ENCODE peak calls at places on chromosome 21, in five cellular contexts. One of them, this sample, is unnamed.
A peak's percentile ranks its signal among the peaks of the same experiment; 100 is the strongest.

GRCh38 chr21:41120997-41121396 is 47.0 kb upstream of the BACE2 start:
- DNase-seq in trophoblast cell: no peak
- DNase-seq in mesenchymal stem cell: no peak
- DNase-seq in IMR-90: no peak
- DNase-seq in H1: no peak
- DNase-seq in this sample: no peak

GRCh38 chr21:45858180-45858579 is 123.4 kb upstream of the COL6A1 start:
- DNase-seq in trophoblast cell: no peak
- DNase-seq in mesenchymal stem cell: no peak
- DNase-seq in IMR-90: no peak
- DNase-seq in H1: no peak
- DNase-seq in this sample: no peak

GRCh38 chr21:15557925-15558324 is 171.9 kb upstream of the USP25 start:
- DNase-seq in trophoblast cell: no peak
- DNase-seq in mesenchymal stem cell: no peak
- DNase-seq in IMR-90: no peak
- DNase-seq in H1: no peak
- DNase-seq in this sample: no peak

GRCh38 chr21:45841033-45841432 is 140.5 kb upstream of the COL6A1 start:
- DNase-seq in trophoblast cell: no peak
- DNase-seq in mesenchymal stem cell: no peak
- DNase-seq in IMR-90: no peak
- DNase-seq in H1: no peak
- DNase-seq in this sample: no peak

GRCh38 chr21:16709866-16710550 is 802.8 kb upstream of the CXADR start:
- DNase-seq in trophoblast cell: no peak
- DNase-seq in mesenchymal stem cell: no peak
- DNase-seq in IMR-90: peak; percentile 77
- DNase-seq in H1: no peak
- DNase-seq in this sample: no peak

GRCh38 chr21:45818904-45819285 is 162.7 kb upstream of the COL6A1 start:
- DNase-seq in trophoblast cell: no peak
- DNase-seq in mesenchymal stem cell: peak; percentile 93
- DNase-seq in IMR-90: peak; percentile 84
- DNase-seq in H1: no peak
- DNase-seq in this sample: no peak

GRCh38 chr21:31041295-31042079 is 3.2 kb upstream of the KRTAP19-8 start:
- DNase-seq in trophoblast cell: no peak
- DNase-seq in mesenchymal stem cell: no peak
- DNase-seq in IMR-90: no peak
- DNase-seq in H1: no peak
- DNase-seq in this sample: no peak

GRCh38 chr21:44520326-44521300 is 19.4 kb downstream of the KRTAP10-1 start:
- DNase-seq in trophoblast cell: peak; percentile 56
- DNase-seq in mesenchymal stem cell: no peak
- DNase-seq in IMR-90: no peak
- DNase-seq in H1: no peak
- DNase-seq in this sample: no peak

GRCh38 chr21:44370027-44370735 is 16.8 kb downstream of the TRPM2 start:
- DNase-seq in trophoblast cell: peak; percentile 11
- DNase-seq in mesenchymal stem cell: peak; percentile 61
- DNase-seq in IMR-90: peak; percentile 7
- DNase-seq in H1: no peak
- DNase-seq in this sample: peak; percentile 37

GRCh38 chr21:46369520-46370235 is 45.7 kb downstream of the PCNT start:
- DNase-seq in trophoblast cell: no peak
- DNase-seq in mesenchymal stem cell: no peak
- DNase-seq in IMR-90: no peak
- DNase-seq in H1: no peak
- DNase-seq in this sample: no peak

GRCh38 chr21:42565886-42566523 is 52.4 kb downstream of the SLC37A1 start:
- DNase-seq in trophoblast cell: no peak
- DNase-seq in mesenchymal stem cell: no peak
- DNase-seq in IMR-90: no peak
- DNase-seq in H1: no peak
- DNase-seq in this sample: no peak

GRCh38 chr21:31279986-31280385 is 64.1 kb downstream of the TIAM1 start:
- DNase-seq in trophoblast cell: peak; percentile 54
- DNase-seq in mesenchymal stem cell: no peak
- DNase-seq in IMR-90: peak; percentile 37
- DNase-seq in H1: no peak
- DNase-seq in this sample: no peak

GRCh38 chr21:42547906-42548365 is 34.3 kb downstream of the SLC37A1 start:
- DNase-seq in trophoblast cell: no peak
- DNase-seq in mesenchymal stem cell: no peak
- DNase-seq in IMR-90: no peak
- DNase-seq in H1: no peak
- DNase-seq in this sample: no peak

GRCh38 chr21:45584786-45585185 is 42.5 kb upstream of the SLC19A1 start:
- DNase-seq in trophoblast cell: no peak
- DNase-seq in mesenchymal stem cell: no peak
- DNase-seq in IMR-90: no peak
- DNase-seq in H1: no peak
- DNase-seq in this sample: no peak

GRCh38 chr21:44983421-44984206 is 43.8 kb downstream of the SLX9 start:
- DNase-seq in trophoblast cell: peak; percentile 71
- DNase-seq in mesenchymal stem cell: no peak
- DNase-seq in IMR-90: no peak
- DNase-seq in H1: no peak
- DNase-seq in this sample: no peak

GRCh38 chr21:18549214-18549905 is 145.8 kb upstream of the TMPRSS15 start:
- DNase-seq in trophoblast cell: no peak
- DNase-seq in mesenchymal stem cell: no peak
- DNase-seq in IMR-90: no peak
- DNase-seq in H1: no peak
- DNase-seq in this sample: no peak

GRCh38 chr21:45459171-45460010 is 54.4 kb downstream of the COL18A1 start:
- DNase-seq in trophoblast cell: no peak
- DNase-seq in mesenchymal stem cell: no peak
- DNase-seq in IMR-90: no peak
- DNase-seq in H1: no peak
- DNase-seq in this sample: no peak

GRCh38 chr21:45448810-45449657 is 44.1 kb downstream of the COL18A1 start:
- DNase-seq in trophoblast cell: no peak
- DNase-seq in mesenchymal stem cell: no peak
- DNase-seq in IMR-90: no peak
- DNase-seq in H1: no peak
- DNase-seq in this sample: no peak

GRCh38 chr21:42473495-42474042 is 22.5 kb downstream of the RSPH1 start:
- DNase-seq in trophoblast cell: no peak
- DNase-seq in mesenchymal stem cell: no peak
- DNase-seq in IMR-90: no peak
- DNase-seq in H1: no peak
- DNase-seq in this sample: no peak

GRCh38 chr21:43341349-43342163 is 85.4 kb downstream of the SIK1 start:
- DNase-seq in trophoblast cell: no peak
- DNase-seq in mesenchymal stem cell: peak; percentile 40
- DNase-seq in IMR-90: peak; percentile 65
- DNase-seq in H1: no peak
- DNase-seq in this sample: no peak

GRCh38 chr21:46159841-46160562 is 4.6 kb upstream of the FTCD start:
- DNase-seq in trophoblast cell: no peak
- DNase-seq in mesenchymal stem cell: no peak
- DNase-seq in IMR-90: no peak
- DNase-seq in H1: no peak
- DNase-seq in this sample: no peak

GRCh38 chr21:41160036-41160435 is 7.9 kb upstream of the BACE2 start:
- DNase-seq in trophoblast cell: no peak
- DNase-seq in mesenchymal stem cell: no peak
- DNase-seq in IMR-90: no peak
- DNase-seq in H1: no peak
- DNase-seq in this sample: no peak

GRCh38 chr21:33112151-33112550 is 42.2 kb downstream of the OLIG1 start:
- DNase-seq in trophoblast cell: no peak
- DNase-seq in mesenchymal stem cell: no peak
- DNase-seq in IMR-90: no peak
- DNase-seq in H1: no peak
- DNase-seq in this sample: no peak

GRCh38 chr21:27339902-27340301 is 373.0 kb upstream of the ADAMTS5 start:
- DNase-seq in trophoblast cell: no peak
- DNase-seq in mesenchymal stem cell: peak; percentile 46
- DNase-seq in IMR-90: peak; percentile 50
- DNase-seq in H1: no peak
- DNase-seq in this sample: no peak

GRCh38 chr21:44011123-44011773 is 861 bp upstream of the TRAPPC10 start:
- DNase-seq in trophoblast cell: no peak
- DNase-seq in mesenchymal stem cell: no peak
- DNase-seq in IMR-90: no peak
- DNase-seq in H1: no peak
- DNase-seq in this sample: no peak

GRCh38 chr21:44920694-44921604 is at the start of gene ITGB2:
- DNase-seq in trophoblast cell: no peak
- DNase-seq in mesenchymal stem cell: no peak
- DNase-seq in IMR-90: no peak
- DNase-seq in H1: no peak
- DNase-seq in this sample: no peak

GRCh38 chr21:42381347-42381984 is 14.4 kb downstream of the TMPRSS3 start:
- DNase-seq in trophoblast cell: peak; percentile 24
- DNase-seq in mesenchymal stem cell: peak; percentile 39
- DNase-seq in IMR-90: peak; percentile 46
- DNase-seq in H1: no peak
- DNase-seq in this sample: no peak

GRCh38 chr21:30340714-30341573 is 3.5 kb upstream of the KRTAP27-1 start:
- DNase-seq in trophoblast cell: peak; percentile 55
- DNase-seq in mesenchymal stem cell: peak; percentile 13
- DNase-seq in IMR-90: peak; percentile 10
- DNase-seq in H1: no peak
- DNase-seq in this sample: peak; percentile 29

GRCh38 chr21:38577887-38578286 is 79.6 kb upstream of the ERG start:
- DNase-seq in trophoblast cell: no peak
- DNase-seq in mesenchymal stem cell: no peak
- DNase-seq in IMR-90: no peak
- DNase-seq in H1: no peak
- DNase-seq in this sample: no peak
- H3K14ac ChIP-seq in trophoblast cell: no peak overlapping the region
- H3K14ac ChIP-seq in mesenchymal stem cell: no peak overlapping the region
- H3K14ac ChIP-seq in IMR-90: no peak overlapping the region
- H3K14ac ChIP-seq in H1: no peak overlapping the region
- H3K14ac ChIP-seq in this sample: no peak overlapping the region

DNA sequence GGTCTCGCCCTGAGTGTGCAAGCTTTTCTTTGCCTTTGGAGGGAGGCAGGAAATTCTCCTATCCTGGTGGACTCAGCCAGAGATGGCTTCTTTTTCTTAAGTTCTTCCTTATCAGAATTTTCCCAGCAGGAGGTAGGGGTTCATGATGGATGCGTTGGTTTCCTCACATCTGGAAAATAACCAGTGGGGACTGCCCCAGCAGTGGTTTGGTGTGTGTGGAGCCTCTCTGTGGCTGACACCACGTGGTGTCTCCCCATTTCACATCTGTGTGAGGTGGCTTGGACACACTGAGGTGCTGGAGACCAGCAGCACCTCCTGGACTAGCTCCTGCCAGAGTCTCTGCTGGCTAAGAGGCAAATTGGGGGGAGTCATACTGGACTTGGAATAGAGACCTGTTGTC is 32.6 kb downstream of the B3GALT5 start:
- DNase-seq in trophoblast cell: no peak
- DNase-seq in mesenchymal stem cell: no peak
- DNase-seq in IMR-90: no peak
- DNase-seq in H1: no peak
- DNase-seq in this sample: no peak
- H3K4me3 ChIP-seq in trophoblast cell: no peak overlapping the region
- H3K4me3 ChIP-seq in mesenchymal stem cell: no peak overlapping the region
- H3K4me3 ChIP-seq in IMR-90: no peak overlapping the region
- H3K4me3 ChIP-seq in H1: no peak overlapping the region
- H3K4me3 ChIP-seq in this sample: no peak overlapping the region

GRCh38 chr21:36696640-36697472 is 2.1 kb upstream of the SIM2 start:
- DNase-seq in trophoblast cell: no peak
- DNase-seq in mesenchymal stem cell: no peak
- DNase-seq in IMR-90: peak; percentile 6
- DNase-seq in H1: no peak
- DNase-seq in this sample: no peak
- H3K14ac ChIP-seq in trophoblast cell: no peak overlapping the region
- H3K14ac ChIP-seq in mesenchymal stem cell: no peak overlapping the region
- H3K14ac ChIP-seq in IMR-90: no peak overlapping the region
- H3K14ac ChIP-seq in H1: no peak overlapping the region
- H3K14ac ChIP-seq in this sample: peak overlapping the region; percentile 90

GRCh38 chr21:37668462-37669239 is 247.6 kb downstream of the KCNJ6 start:
- DNase-seq in trophoblast cell: no peak
- DNase-seq in mesenchymal stem cell: no peak
- DNase-seq in IMR-90: no peak
- DNase-seq in H1: no peak
- DNase-seq in this sample: no peak

GRCh38 chr21:37660709-37661108 is 255.5 kb downstream of the KCNJ6 start:
- DNase-seq in trophoblast cell: no peak
- DNase-seq in mesenchymal stem cell: no peak
- DNase-seq in IMR-90: no peak
- DNase-seq in H1: no peak
- DNase-seq in this sample: no peak

GRCh38 chr21:37667380-37667779 is 248.9 kb downstream of the KCNJ6 start:
- DNase-seq in trophoblast cell: no peak
- DNase-seq in mesenchymal stem cell: no peak
- DNase-seq in IMR-90: no peak
- DNase-seq in H1: no peak
- DNase-seq in this sample: no peak

GRCh38 chr21:37669249-37669648 is 247.0 kb downstream of the KCNJ6 start:
- DNase-seq in trophoblast cell: no peak
- DNase-seq in mesenchymal stem cell: no peak
- DNase-seq in IMR-90: no peak
- DNase-seq in H1: no peak
- DNase-seq in this sample: no peak

GRCh38 chr21:37665230-37666024 is 250.8 kb downstream of the KCNJ6 start:
- DNase-seq in trophoblast cell: no peak
- DNase-seq in mesenchymal stem cell: no peak
- DNase-seq in IMR-90: no peak
- DNase-seq in H1: no peak
- DNase-seq in this sample: no peak
- H3K4me3 ChIP-seq in trophoblast cell: no peak overlapping the region
- H3K4me3 ChIP-seq in mesenchymal stem cell: peak overlapping the region; percentile 58
- H3K4me3 ChIP-seq in IMR-90: no peak overlapping the region
- H3K4me3 ChIP-seq in H1: no peak overlapping the region
- H3K4me3 ChIP-seq in this sample: no peak overlapping the region

DNA sequence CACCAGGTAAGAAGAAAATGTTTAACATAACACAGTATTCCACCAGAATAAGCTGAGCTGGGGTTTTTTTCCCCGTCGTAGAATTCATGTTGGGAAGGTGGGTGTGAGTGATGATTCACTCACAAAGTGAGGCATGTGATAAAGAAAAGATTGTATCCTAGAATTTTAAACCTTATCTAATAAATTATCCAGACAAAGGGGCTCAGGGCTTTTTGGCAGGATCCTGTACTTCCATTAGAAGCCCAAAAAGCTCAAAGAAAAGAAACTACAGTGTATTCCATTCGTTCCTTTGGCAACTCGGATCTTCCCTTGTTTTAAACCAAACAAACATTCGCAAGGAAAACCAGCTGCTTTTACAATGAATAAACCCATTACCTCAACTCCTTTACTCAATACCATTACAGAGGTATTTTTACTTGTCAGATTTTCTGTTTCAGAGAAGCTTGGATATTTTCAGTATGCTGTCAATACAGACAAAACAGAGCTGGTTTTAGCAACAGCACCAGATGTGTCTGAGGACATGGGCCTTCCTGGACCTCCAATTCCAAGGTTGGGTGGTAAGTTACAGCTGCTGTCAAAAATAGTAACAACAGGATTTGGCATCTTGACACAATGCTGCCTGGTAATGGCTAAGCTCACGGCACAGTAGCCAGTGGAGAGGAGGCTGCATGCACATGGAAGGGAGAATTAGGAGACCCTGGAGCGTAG is 159.9 kb upstream of the RUNX1 start:
- DNase-seq in trophoblast cell: peak; percentile 32
- DNase-seq in mesenchymal stem cell: peak; percentile 88
- DNase-seq in IMR-90: peak; percentile 91
- DNase-seq in H1: no peak
- DNase-seq in this sample: no peak
- H3K14ac ChIP-seq in trophoblast cell: no peak overlapping the region
- H3K14ac ChIP-seq in mesenchymal stem cell: no peak overlapping the region
- H3K14ac ChIP-seq in IMR-90: peak overlapping the region; percentile 72
- H3K14ac ChIP-seq in H1: no peak overlapping the region
- H3K14ac ChIP-seq in this sample: no peak overlapping the region

This sample was measured in neuronal stem cell.